ENCODE peak calls at places on chromosome 2, in four cellular contexts. One of them, this sample, is unnamed.

GRCh38 chr2:36626756-36627155 is 28.8 kb upstream of the FEZ2 start:
- DNase-seq in ovary: no peak
- DNase-seq in IMR-90: no peak
- DNase-seq in uterus: no peak
- DNase-seq in this sample: no peak

GRCh38 chr2:237132799-237133198 is 47.1 kb downstream of the COPS8 start:
- DNase-seq in ovary: no peak
- DNase-seq in IMR-90: no peak
- DNase-seq in uterus: no peak
- DNase-seq in this sample: no peak

GRCh38 chr2:169983506-169983905 is 156.3 kb downstream of the UBR3 start:
- DNase-seq in ovary: no peak
- DNase-seq in IMR-90: no peak
- DNase-seq in uterus: no peak
- DNase-seq in this sample: no peak

GRCh38 chr2:18149660-18150246 is 271.3 kb downstream of the KCNS3 start:
- DNase-seq in ovary: no peak
- DNase-seq in IMR-90: peak
- DNase-seq in uterus: no peak
- DNase-seq in this sample: no peak

GRCh38 chr2:163771596-163771995 is 35.8 kb upstream of the FIGN start:
- DNase-seq in ovary: no peak
- DNase-seq in IMR-90: no peak
- DNase-seq in uterus: no peak
- DNase-seq in this sample: no peak

GRCh38 chr2:10575566-10576300 is 114.0 kb downstream of the NOL10 start:
- DNase-seq in ovary: no peak
- DNase-seq in IMR-90: peak
- DNase-seq in uterus: no peak
- DNase-seq in this sample: no peak

GRCh38 chr2:10534514-10535250 is 86.6 kb upstream of the ODC1 start:
- DNase-seq in ovary: no peak
- DNase-seq in IMR-90: peak
- DNase-seq in uterus: no peak
- DNase-seq in this sample: peak

GRCh38 chr2:1236596-1236995 is 176.7 kb upstream of the TPO start:
- DNase-seq in ovary: no peak
- DNase-seq in IMR-90: no peak
- DNase-seq in uterus: no peak
- DNase-seq in this sample: no peak

GRCh38 chr2:232714969-232715368 is 17.8 kb downstream of the GIGYF2 start:
- DNase-seq in ovary: no peak
- DNase-seq in IMR-90: peak
- DNase-seq in uterus: no peak
- DNase-seq in this sample: no peak

GRCh38 chr2:138441916-138442315 is 59.7 kb upstream of the SPOPL start:
- DNase-seq in ovary: no peak
- DNase-seq in IMR-90: no peak
- DNase-seq in uterus: no peak
- DNase-seq in this sample: no peak

GRCh38 chr2:159807183-159808037 is 9.4 kb upstream of the CD302 start:
- DNase-seq in ovary: peak
- DNase-seq in IMR-90: peak
- DNase-seq in uterus: no peak
- DNase-seq in this sample: no peak

GRCh38 chr2:27973592-27973991 is 83.1 kb downstream of the BABAM2 start:
- DNase-seq in ovary: no peak
- DNase-seq in IMR-90: peak
- DNase-seq in uterus: no peak
- DNase-seq in this sample: no peak

GRCh38 chr2:15809504-15809903 is 130.8 kb upstream of the MYCN start:
- DNase-seq in ovary: no peak
- DNase-seq in IMR-90: no peak
- DNase-seq in uterus: no peak
- DNase-seq in this sample: no peak

GRCh38 chr2:189129971-189130370 is 49.6 kb downstream of the COL5A2 start:
- DNase-seq in ovary: no peak
- DNase-seq in IMR-90: peak
- DNase-seq in uterus: no peak
- DNase-seq in this sample: no peak

GRCh38 chr2:84694088-84694622 is 177.9 kb downstream of the DNAH6 start:
- DNase-seq in ovary: no peak
- DNase-seq in IMR-90: no peak
- DNase-seq in uterus: no peak
- DNase-seq in this sample: no peak

GRCh38 chr2:71618327-71619113 is 165.2 kb downstream of the DYSF start:
- DNase-seq in ovary: no peak
- DNase-seq in IMR-90: no peak
- DNase-seq in uterus: no peak
- DNase-seq in this sample: no peak

GRCh38 chr2:168995744-168996143 is 35.4 kb downstream of the ABCB11 start:
- DNase-seq in ovary: no peak
- DNase-seq in IMR-90: no peak
- DNase-seq in uterus: no peak
- DNase-seq in this sample: no peak

GRCh38 chr2:168687314-168687713 is 115.1 kb upstream of the NOSTRIN start:
- DNase-seq in ovary: no peak
- DNase-seq in IMR-90: peak
- DNase-seq in uterus: no peak
- DNase-seq in this sample: no peak

GRCh38 chr2:73156539-73157124 is 43.9 kb upstream of the RAB11FIP5 start:
- DNase-seq in ovary: peak
- DNase-seq in IMR-90: peak
- DNase-seq in uterus: peak
- DNase-seq in this sample: peak

GRCh38 chr2:30914456-30914855 is 107.2 kb upstream of the CAPN13 start:
- DNase-seq in ovary: no peak
- DNase-seq in IMR-90: no peak
- DNase-seq in uterus: no peak
- DNase-seq in this sample: no peak

GRCh38 chr2:133717497-133717896 is 149.2 kb upstream of the NCKAP5 start:
- DNase-seq in ovary: no peak
- DNase-seq in IMR-90: no peak
- DNase-seq in uterus: no peak
- DNase-seq in this sample: no peak

GRCh38 chr2:28606986-28607441 is 111.2 kb downstream of the PLB1 start:
- DNase-seq in ovary: no peak
- DNase-seq in IMR-90: peak
- DNase-seq in uterus: peak
- DNase-seq in this sample: no peak

GRCh38 chr2:196018037-196018436 is 50.6 kb downstream of the DNAH7 start:
- DNase-seq in ovary: no peak
- DNase-seq in IMR-90: no peak
- DNase-seq in uterus: no peak
- DNase-seq in this sample: no peak

GRCh38 chr2:25123682-25124081 is 44.7 kb downstream of the POMC start:
- DNase-seq in ovary: no peak
- DNase-seq in IMR-90: no peak
- DNase-seq in uterus: no peak
- DNase-seq in this sample: no peak

GRCh38 chr2:150141241-150142001 is 346.0 kb downstream of the RND3 start:
- DNase-seq in ovary: no peak
- DNase-seq in IMR-90: peak
- DNase-seq in uterus: no peak
- DNase-seq in this sample: no peak

GRCh38 chr2:120520929-120521912 is 175.3 kb downstream of the INHBB start:
- DNase-seq in ovary: no peak
- DNase-seq in IMR-90: peak
- DNase-seq in uterus: no peak
- DNase-seq in this sample: no peak

GRCh38 chr2:207683879-207684627 is 27.4 kb upstream of the CCNYL1 start:
- DNase-seq in ovary: no peak
- DNase-seq in IMR-90: peak
- DNase-seq in uterus: no peak
- DNase-seq in this sample: no peak

GRCh38 chr2:217834744-217835513 is 167.9 kb downstream of the TNS1 start:
- DNase-seq in ovary: no peak
- DNase-seq in IMR-90: peak
- DNase-seq in uterus: no peak
- DNase-seq in this sample: no peak

GRCh38 chr2:13050764-13051163 is 334.0 kb downstream of the TRIB2 start:
- DNase-seq in ovary: no peak
- DNase-seq in IMR-90: peak
- DNase-seq in uterus: no peak
- DNase-seq in this sample: no peak

GRCh38 chr2:232321156-232321816 is 57.3 kb upstream of the ALPP start:
- DNase-seq in ovary: no peak
- DNase-seq in IMR-90: no peak
- DNase-seq in uterus: peak
- DNase-seq in this sample: no peak

GRCh38 chr2:65562890-65563289 is 130.5 kb upstream of the SPRED2 start:
- DNase-seq in ovary: no peak
- DNase-seq in IMR-90: no peak
- DNase-seq in uterus: no peak
- DNase-seq in this sample: peak

GRCh38 chr2:12613137-12613912 is 103.4 kb upstream of the TRIB2 start:
- DNase-seq in ovary: no peak
- DNase-seq in IMR-90: no peak
- DNase-seq in uterus: no peak
- DNase-seq in this sample: no peak

GRCh38 chr2:61733563-61733962 is 120.3 kb downstream of the FAM161A start:
- DNase-seq in ovary: no peak
- DNase-seq in IMR-90: peak
- DNase-seq in uterus: no peak
- DNase-seq in this sample: no peak

GRCh38 chr2:24181849-24182248 is 7.0 kb downstream of the FAM228A start:
- DNase-seq in ovary: no peak
- DNase-seq in IMR-90: no peak
- DNase-seq in uterus: no peak
- DNase-seq in this sample: no peak

GRCh38 chr2:96251721-96252292 is 14.0 kb downstream of the TMEM127 start:
- DNase-seq in ovary: peak
- DNase-seq in IMR-90: peak
- DNase-seq in uterus: peak
- DNase-seq in this sample: peak

DNA sequence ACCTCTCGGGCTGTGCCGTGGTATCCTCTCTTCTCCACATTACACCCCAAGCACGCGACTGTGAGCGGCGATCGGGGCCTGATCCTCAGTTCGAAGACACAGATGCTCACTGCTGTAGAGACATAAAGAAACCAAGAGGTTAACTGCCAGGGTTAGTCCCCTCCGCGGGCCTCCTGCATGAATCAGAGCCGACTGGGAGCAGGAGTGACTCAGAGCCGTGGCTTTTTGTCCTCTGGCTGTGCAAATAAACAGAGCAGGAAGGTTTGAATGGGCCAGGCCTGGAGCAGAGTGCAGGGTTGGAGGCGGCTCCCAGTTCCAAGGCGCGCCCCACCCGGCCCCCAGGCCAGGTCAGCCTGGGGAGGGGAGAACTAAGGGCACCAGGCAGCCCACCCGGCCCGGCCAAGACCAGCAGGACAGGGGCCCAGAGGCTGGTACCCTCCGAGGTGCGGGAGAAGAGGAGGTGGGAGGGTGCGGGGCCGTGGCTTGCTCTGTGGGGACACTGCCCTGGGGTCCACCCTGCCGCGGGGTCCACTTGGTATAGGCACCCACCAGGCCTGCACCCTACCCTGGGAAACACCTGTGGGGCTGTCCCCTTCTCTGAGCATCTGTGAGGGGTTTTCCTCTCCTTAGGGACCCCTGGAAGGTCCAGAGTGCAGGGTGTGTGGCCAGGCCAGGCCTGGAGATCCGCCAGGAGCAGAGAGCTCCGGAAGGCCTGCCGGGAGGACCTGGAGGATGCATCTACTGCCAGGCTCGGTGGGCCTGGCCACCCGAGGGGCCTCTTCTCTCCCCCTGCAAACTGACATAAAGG is 16.5 kb downstream of the TWIST2 start:
- DNase-seq in ovary: peak
- DNase-seq in IMR-90: peak
- DNase-seq in uterus: peak
- DNase-seq in this sample: peak
- TF ChIP-seq POLR2A in ovary: no peak
- TF ChIP-seq POLR2A in IMR-90: peak
- TF ChIP-seq POLR2A in uterus: no peak
- TF ChIP-seq POLR2A in this sample: no peak

GRCh38 chr2:100884145-100884621 is 64.2 kb downstream of the NPAS2 start:
- DNase-seq in ovary: no peak
- DNase-seq in IMR-90: peak
- DNase-seq in uterus: no peak
- DNase-seq in this sample: no peak

GRCh38 chr2:100886054-100886453 is 66.1 kb downstream of the NPAS2 start:
- DNase-seq in ovary: no peak
- DNase-seq in IMR-90: no peak
- DNase-seq in uterus: no peak
- DNase-seq in this sample: no peak

GRCh38 chr2:100880730-100881129 is 60.8 kb downstream of the NPAS2 start:
- DNase-seq in ovary: no peak
- DNase-seq in IMR-90: peak
- DNase-seq in uterus: no peak
- DNase-seq in this sample: no peak

GRCh38 chr2:100881629-100882028 is 61.7 kb downstream of the NPAS2 start:
- DNase-seq in ovary: no peak
- DNase-seq in IMR-90: no peak
- DNase-seq in uterus: no peak
- DNase-seq in this sample: no peak

GRCh38 chr2:100882645-100883613 is 63.0 kb downstream of the NPAS2 start:
- DNase-seq in ovary: no peak
- DNase-seq in IMR-90: peak
- DNase-seq in uterus: no peak
- DNase-seq in this sample: no peak
- H3K27ac ChIP-seq in ovary: no peak
- H3K27ac ChIP-seq in IMR-90: no peak
- H3K27ac ChIP-seq in uterus: no peak
- H3K27ac ChIP-seq in this sample: no peak

GRCh38 chr2:8544786-8545631 is 136.8 kb upstream of the ID2 start:
- DNase-seq in ovary: peak
- DNase-seq in IMR-90: peak
- DNase-seq in uterus: peak
- DNase-seq in this sample: peak
- TF ChIP-seq POLR2A in ovary: no peak
- TF ChIP-seq POLR2A in IMR-90: no peak
- TF ChIP-seq POLR2A in uterus: no peak
- TF ChIP-seq POLR2A in this sample: no peak

DNA sequence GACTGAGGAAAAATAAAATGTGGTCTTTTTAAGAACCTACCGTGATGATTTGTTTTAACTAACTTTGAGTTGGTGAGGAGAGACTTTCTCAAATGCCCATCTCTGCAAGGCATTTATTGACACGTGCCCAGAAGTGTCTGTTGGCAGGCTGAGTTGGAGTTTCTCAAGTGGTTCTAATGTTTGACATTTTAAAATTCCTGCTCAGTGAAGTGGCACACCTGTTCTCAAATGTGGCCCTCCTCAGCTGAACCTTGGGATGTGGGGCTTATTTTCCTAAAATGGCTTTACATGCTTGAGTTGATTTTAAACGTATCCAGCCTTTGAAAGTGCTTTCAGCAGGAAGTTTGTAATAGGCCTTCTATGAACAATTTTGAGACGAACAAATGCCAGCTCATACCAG is 876 bp upstream of the CAVIN2 start:
- DNase-seq in ovary: no peak
- DNase-seq in IMR-90: no peak
- DNase-seq in uterus: no peak
- DNase-seq in this sample: no peak
- H3K27ac ChIP-seq in ovary: peak
- H3K27ac ChIP-seq in IMR-90: peak
- H3K27ac ChIP-seq in uterus: peak
- H3K27ac ChIP-seq in this sample: peak

This sample was measured in heart left ventricle.